ENCODE peak calls at places on chromosome 1, in four cellular contexts. W, F, K and O are unnamed samples.
A peak's percentile ranks its signal among the peaks of the same experiment; 100 is the strongest.

GRCh38 chr1:183685112-183685713 is 32.1 kb upstream of the APOBEC4 start:
- DNase-seq in K (peak; percentile 68), W (peak; percentile 10), F (no peak), O (peak; percentile 24)

GRCh38 chr1:161182214-161182613 is 4.9 kb upstream of the B4GALT3 start:
- DNase-seq in K (no peak), F (no peak), W (peak; percentile 33), O (no peak)

GRCh38 chr1:210342986-210343780 is 14.5 kb downstream of the HHAT start:
- DNase-seq in K (no peak), F (no peak), W (no peak), O (no peak)

GRCh38 chr1:165592945-165593823 is 37.9 kb upstream of the MGST3 start:
- DNase-seq in W (peak; percentile 34), F (no peak), K (peak; percentile 78), O (peak; percentile 73)

GRCh38 chr1:244050835-244051444 is at the start of gene ZBTB18:
- DNase-seq in K (no peak), W (peak; percentile 77), F (no peak), O (no peak)

GRCh38 chr1:18347559-18347958 is 133.2 kb upstream of the KLHDC7A start:
- DNase-seq in K (no peak), W (no peak), F (no peak), O (no peak)

GRCh38 chr1:19198820-19199219 is 11.2 kb downstream of the UBR4 start:
- DNase-seq in F (no peak), K (no peak), W (no peak), O (no peak)

GRCh38 chr1:55071477-55071876 is 32.1 kb downstream of the PCSK9 start:
- DNase-seq in K (peak; percentile 79), W (peak; percentile 32), F (no peak), O (peak; percentile 18)

GRCh38 chr1:2352341-2353214 is 38.8 kb downstream of the MORN1 start:
- DNase-seq in W (no peak), K (no peak), F (no peak), O (no peak)

GRCh38 chr1:17611991-17612390 is 72.5 kb downstream of the ARHGEF10L start:
- DNase-seq in F (no peak), K (no peak), W (peak; percentile 54), O (no peak)

GRCh38 chr1:173529106-173529505 is 52.0 kb downstream of the PRDX6 start:
- DNase-seq in K (peak; percentile 35), W (no peak), F (no peak), O (no peak)

GRCh38 chr1:116262207-116262994 is 110.6 kb upstream of the ATP1A1 start:
- DNase-seq in W (no peak), F (no peak), K (no peak), O (no peak)
- H3K27ac ChIP-seq in W (no peak overlapping the region), F (no peak overlapping the region), K (no peak overlapping the region), O (no peak overlapping the region)

GRCh38 chr1:33298623-33299277 is 22.1 kb downstream of the A3GALT2 start:
- DNase-seq in F (no peak), K (peak; percentile 67), W (peak; percentile 12), O (peak; percentile 39)
- H3K27ac ChIP-seq in F (peak overlapping the region; percentile 47), K (no peak overlapping the region), W (no peak overlapping the region), O (no peak overlapping the region)

GRCh38 chr1:235940282-235940681 is 73.6 kb upstream of the LYST start:
- DNase-seq in K (no peak), F (no peak), W (no peak), O (no peak)
- H3K27ac ChIP-seq in K (no peak overlapping the region), F (no peak overlapping the region), W (no peak overlapping the region), O (no peak overlapping the region)

GRCh38 chr1:179876289-179876715 is 1.3 kb downstream of the TOR1AIP2 start:
- DNase-seq in F (no peak), K (no peak), W (peak; percentile 47), O (no peak)
- H3K27ac ChIP-seq in F (no peak overlapping the region), K (peak overlapping the region; percentile 64), W (no peak overlapping the region), O (peak overlapping the region; percentile 87)